ENCODE peak calls at places on chromosomes 7 and 10, in six cellular contexts. C is activated CD8-positive, alpha-beta memory T cell treated with anti-CD3 and anti-CD28 coated beads for 1 hour; L is HCT116; U is NK-92 treated with Interleukin-12 subunit alpha and Interleukin-12 subunit beta, amount 100 ng/mL, for 24 hours; K is T-helper 1 cell; M is T1000. X is an unnamed sample.

GRCh38 chr10:24622781-24623301 is 100.8 kb downstream of the ARHGAP21 start:
- DNase-seq in C (no peak), L (no peak), U (no peak), K (no peak), M (no peak), X (no peak)

GRCh38 chr10:98045785-98046389 is 15.5 kb upstream of the CRTAC1 start:
- DNase-seq in C (peak), L (peak), U (peak), K (peak), M (no peak), X (peak)

GRCh38 chr7:24891173-24891787 is 88.7 kb downstream of the OSBPL3 start:
- DNase-seq in C (no peak), L (no peak), U (no peak), K (no peak), M (no peak), X (no peak)

GRCh38 chr10:124043310-124044142 is 49.9 kb downstream of the CHST15 start:
- DNase-seq in C (no peak), L (no peak), U (no peak), K (no peak), M (no peak), X (no peak)

GRCh38 chr7:117274951-117275350 is 47.9 kb downstream of the WNT2 start:
- DNase-seq in C (no peak), L (no peak), U (no peak), K (no peak), M (no peak), X (no peak)

GRCh38 chr7:100726998-100727761 is 6.2 kb upstream of the ZAN start:
- DNase-seq in C (no peak), L (no peak), U (no peak), K (no peak), M (no peak), X (no peak)

GRCh38 chr7:124688991-124689390 is 76.6 kb downstream of the GPR37 start:
- DNase-seq in C (no peak), L (no peak), U (no peak), K (no peak), M (peak), X (no peak)

GRCh38 chr10:96448021-96448457 is 65.7 kb downstream of the TLL2 start:
- DNase-seq in C (no peak), L (no peak), U (no peak), K (no peak), M (no peak), X (no peak)

GRCh38 chr10:48614481-48615383 is 9.9 kb upstream of the ARHGAP22 start:
- DNase-seq in C (no peak), L (no peak), U (no peak), K (no peak), M (no peak), X (no peak)

GRCh38 chr7:113371376-113372043 is 253.2 kb upstream of the SMIM30 start:
- DNase-seq in C (no peak), L (no peak), U (no peak), K (no peak), M (no peak), X (no peak)

GRCh38 chr10:665579-666091 is 23.8 kb downstream of the DIP2C start:
- DNase-seq in C (no peak), L (no peak), U (no peak), K (no peak), M (no peak), X (peak)

GRCh38 chr10:103699611-103700435 is 155.6 kb downstream of the SH3PXD2A start:
- DNase-seq in C (no peak), L (no peak), U (no peak), K (no peak), M (no peak), X (no peak)

GRCh38 chr7:151537818-151538561 is 18.3 kb upstream of the RHEB start:
- DNase-seq in C (no peak), L (no peak), U (no peak), K (no peak), M (no peak), X (no peak)

GRCh38 chr10:3248526-3249255 is 76.1 kb upstream of the PITRM1 start:
- DNase-seq in C (no peak), L (peak), U (no peak), K (no peak), M (peak), X (no peak)

GRCh38 chr7:98372993-98373392 is 27.9 kb downstream of the BAIAP2L1 start:
- DNase-seq in C (no peak), L (no peak), U (no peak), K (no peak), M (no peak), X (no peak)

GRCh38 chr7:84187813-84188212 is 6.8 kb downstream of the SEMA3A start:
- DNase-seq in C (no peak), L (no peak), U (no peak), K (no peak), M (no peak), X (no peak)

GRCh38 chr7:4343272-4344000 is 338.7 kb upstream of the FOXK1 start:
- DNase-seq in C (no peak), L (no peak), U (no peak), K (no peak), M (no peak), X (no peak)